ENCODE peak calls at places on chromosomes 11 and 22, in five cellular contexts. One of them, this sample, is unnamed.

GRCh38 chr11:72439455-72439854 is 5.1 kb upstream of the CLPB start:
- DNase-seq in Calu3: no peak
- DNase-seq in T-helper 1 cell: no peak
- DNase-seq in T-helper 2 cell: no peak
- DNase-seq in activated CD8-positive, alpha-beta memory T cell treated with anti-CD3 and anti-CD28 coated beads for 4 hours: no peak
- DNase-seq in this sample: no peak

GRCh38 chr11:64893194-64894069 is 15.0 kb upstream of the EHD1 start:
- DNase-seq in Calu3: peak
- DNase-seq in T-helper 1 cell: no peak
- DNase-seq in T-helper 2 cell: no peak
- DNase-seq in activated CD8-positive, alpha-beta memory T cell treated with anti-CD3 and anti-CD28 coated beads for 4 hours: no peak
- DNase-seq in this sample: no peak

GRCh38 chr11:12803086-12803826 is 129.0 kb downstream of the TEAD1 start:
- DNase-seq in Calu3: no peak
- DNase-seq in T-helper 1 cell: no peak
- DNase-seq in T-helper 2 cell: no peak
- DNase-seq in activated CD8-positive, alpha-beta memory T cell treated with anti-CD3 and anti-CD28 coated beads for 4 hours: no peak
- DNase-seq in this sample: no peak

GRCh38 chr22:28994522-28994921 is 67.1 kb downstream of the C22orf31 start:
- DNase-seq in Calu3: no peak
- DNase-seq in T-helper 1 cell: no peak
- DNase-seq in T-helper 2 cell: no peak
- DNase-seq in activated CD8-positive, alpha-beta memory T cell treated with anti-CD3 and anti-CD28 coated beads for 4 hours: no peak
- DNase-seq in this sample: no peak

GRCh38 chr11:130159657-130160459 is at the start of gene ST14:
- DNase-seq in Calu3: peak
- DNase-seq in T-helper 1 cell: no peak
- DNase-seq in T-helper 2 cell: no peak
- DNase-seq in activated CD8-positive, alpha-beta memory T cell treated with anti-CD3 and anti-CD28 coated beads for 4 hours: no peak
- DNase-seq in this sample: peak

GRCh38 chr11:2382927-2383822 is 6.1 kb downstream of the CD81 start:
- DNase-seq in Calu3: no peak
- DNase-seq in T-helper 1 cell: no peak
- DNase-seq in T-helper 2 cell: no peak
- DNase-seq in activated CD8-positive, alpha-beta memory T cell treated with anti-CD3 and anti-CD28 coated beads for 4 hours: no peak
- DNase-seq in this sample: no peak

GRCh38 chr11:44208976-44209603 is 100.8 kb downstream of the ALX4 start:
- DNase-seq in Calu3: no peak
- DNase-seq in T-helper 1 cell: no peak
- DNase-seq in T-helper 2 cell: no peak
- DNase-seq in activated CD8-positive, alpha-beta memory T cell treated with anti-CD3 and anti-CD28 coated beads for 4 hours: no peak
- DNase-seq in this sample: no peak

GRCh38 chr11:99199336-99199735 is 178.6 kb downstream of the CNTN5 start:
- DNase-seq in Calu3: no peak
- DNase-seq in T-helper 1 cell: no peak
- DNase-seq in T-helper 2 cell: no peak
- DNase-seq in activated CD8-positive, alpha-beta memory T cell treated with anti-CD3 and anti-CD28 coated beads for 4 hours: no peak
- DNase-seq in this sample: no peak

GRCh38 chr11:118996926-118997626 is 862 bp upstream of the CENATAC start:
- DNase-seq in Calu3: no peak
- DNase-seq in T-helper 1 cell: no peak
- DNase-seq in T-helper 2 cell: no peak
- DNase-seq in activated CD8-positive, alpha-beta memory T cell treated with anti-CD3 and anti-CD28 coated beads for 4 hours: no peak
- DNase-seq in this sample: peak

GRCh38 chr22:17880468-17880867 is 106.2 kb upstream of the BID start:
- DNase-seq in Calu3: no peak
- DNase-seq in T-helper 1 cell: no peak
- DNase-seq in T-helper 2 cell: no peak
- DNase-seq in activated CD8-positive, alpha-beta memory T cell treated with anti-CD3 and anti-CD28 coated beads for 4 hours: no peak
- DNase-seq in this sample: no peak

GRCh38 chr11:26187639-26188038 is 144.3 kb upstream of the ANO3 start:
- DNase-seq in Calu3: peak
- DNase-seq in T-helper 1 cell: no peak
- DNase-seq in T-helper 2 cell: no peak
- DNase-seq in activated CD8-positive, alpha-beta memory T cell treated with anti-CD3 and anti-CD28 coated beads for 4 hours: no peak
- DNase-seq in this sample: no peak

GRCh38 chr22:36589856-36590255 is 60.9 kb upstream of the EIF3D start:
- DNase-seq in Calu3: no peak
- DNase-seq in T-helper 1 cell: no peak
- DNase-seq in T-helper 2 cell: no peak
- DNase-seq in activated CD8-positive, alpha-beta memory T cell treated with anti-CD3 and anti-CD28 coated beads for 4 hours: no peak
- DNase-seq in this sample: no peak

GRCh38 chr11:134049303-134049702 is 19.6 kb upstream of the JAM3 start:
- DNase-seq in Calu3: no peak
- DNase-seq in T-helper 1 cell: no peak
- DNase-seq in T-helper 2 cell: no peak
- DNase-seq in activated CD8-positive, alpha-beta memory T cell treated with anti-CD3 and anti-CD28 coated beads for 4 hours: no peak
- DNase-seq in this sample: no peak

GRCh38 chr22:37121887-37122591 is 12.5 kb upstream of the TMPRSS6 start:
- DNase-seq in Calu3: no peak
- DNase-seq in T-helper 1 cell: peak
- DNase-seq in T-helper 2 cell: peak
- DNase-seq in activated CD8-positive, alpha-beta memory T cell treated with anti-CD3 and anti-CD28 coated beads for 4 hours: peak
- DNase-seq in this sample: peak